ENCODE peak calls at places on chromosomes 5 and 9, in five cellular contexts. V is right atrium auricular region, Z is psoas muscle, E is H9, S is suprapubic skin. B is an unnamed sample.
A peak's percentile ranks its signal among the peaks of the same experiment; 100 is the strongest.

GRCh38 chr9:126692041-126692758 is 78.5 kb downstream of the LMX1B start:
- DNase-seq in V (no peak), Z (peak; percentile 43), E (peak; percentile 25), S (no peak), B (no peak)

GRCh38 chr5:111774525-111774924 is 17.5 kb upstream of the NREP start:
- DNase-seq in V (no peak), Z (peak; percentile 51), E (peak; percentile 45), S (no peak), B (no peak)

GRCh38 chr9:128208386-128208785 is 5.2 kb downstream of the DNM1 start:
- DNase-seq in V (no peak), Z (no peak), E (no peak), S (no peak), B (no peak)

GRCh38 chr9:109198736-109199384 is 31.8 kb upstream of the FRRS1L start:
- DNase-seq in V (no peak), Z (no peak), E (no peak), S (no peak), B (no peak)

GRCh38 chr9:113807173-113808061 is 68.7 kb upstream of the ZNF618 start:
- DNase-seq in V (peak; percentile 62), Z (no peak), E (peak; percentile 71), S (no peak), B (peak; percentile 82)

GRCh38 chr9:86706391-86706790 is 240.9 kb downstream of the GAS1 start:
- DNase-seq in V (no peak), Z (no peak), E (no peak), S (no peak), B (no peak)

GRCh38 chr5:93192107-93192506 is 388.9 kb downstream of the NR2F1-AS1 start:
- DNase-seq in V (no peak), Z (no peak), E (no peak), S (no peak), B (no peak)

GRCh38 chr9:107154291-107154690 is 128.8 kb upstream of the RAD23B start:
- DNase-seq in V (no peak), Z (no peak), E (no peak), S (no peak), B (no peak)

GRCh38 chr9:98146101-98146991 is 27.3 kb upstream of the TRIM14 start:
- DNase-seq in V (no peak), Z (no peak), E (no peak), S (peak; percentile 85), B (no peak)

GRCh38 chr5:79235222-79235577 is 731 bp upstream of the JMY start:
- DNase-seq in V (no peak), Z (no peak), E (no peak), S (no peak), B (no peak)

GRCh38 chr9:127989094-127989493 is 8.3 kb upstream of the EEIG1 start:
- DNase-seq in V (no peak), Z (no peak), E (no peak), S (no peak), B (no peak)

GRCh38 chr9:69034071-69034470 is 1.5 kb upstream of the FXN start:
- DNase-seq in V (no peak), Z (no peak), E (no peak), S (no peak), B (no peak)

GRCh38 chr5:172485511-172486202 is 31.3 kb upstream of the SH3PXD2B start:
- DNase-seq in V (no peak), Z (no peak), E (no peak), S (no peak), B (no peak)

GRCh38 chr5:74167206-74167929 is 473.2 kb downstream of the ENC1 start:
- DNase-seq in V (no peak), Z (no peak), E (no peak), S (no peak), B (no peak)

GRCh38 chr9:21252727-21253547 is 13.1 kb upstream of the IFNA14 start:
- DNase-seq in V (no peak), Z (peak; percentile 59), E (no peak), S (no peak), B (no peak)

GRCh38 chr5:134100283-134101011 is 14.0 kb upstream of the TCF7 start:
- DNase-seq in V (peak; percentile 68), Z (peak; percentile 41), E (peak; percentile 72), S (no peak), B (no peak)

GRCh38 chr9:6488395-6488794 is 75.4 kb downstream of the UHRF2 start:
- DNase-seq in V (no peak), Z (no peak), E (peak; percentile 38), S (no peak), B (no peak)
- TF ChIP-seq CTCF in V (no peak), Z (no peak), E (peak; percentile 47), S (no peak), B (no peak)

DNA sequence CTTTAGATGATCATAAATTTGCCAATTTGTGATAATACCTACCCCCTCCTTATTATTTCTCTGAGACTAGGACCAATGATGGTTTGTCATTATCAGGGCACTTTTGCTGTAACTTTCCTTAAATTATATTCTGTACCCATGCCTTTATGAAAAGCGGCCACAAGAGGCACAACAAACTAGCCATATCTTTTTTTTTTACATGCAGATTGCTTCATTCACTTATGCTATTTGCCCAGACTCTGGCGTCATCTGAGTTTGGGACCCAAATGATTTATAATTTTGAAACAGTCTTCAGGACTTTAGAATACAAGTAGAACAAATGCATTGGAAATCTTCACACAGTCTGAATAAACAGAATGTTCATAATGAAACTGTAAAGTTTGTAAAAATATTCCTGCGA is 408.1 kb downstream of the MAT2B start:
- DNase-seq in V (no peak), Z (no peak), E (no peak), S (no peak), B (no peak)
- TF ChIP-seq CTCF in V (no peak), Z (no peak), E (peak; percentile 23), S (no peak), B (no peak)

GRCh38 chr9:83538172-83538889 is at the start of gene FRMD3:
- DNase-seq in V (peak; percentile 73), Z (peak; percentile 91), E (peak; percentile 85), S (peak; percentile 82), B (peak; percentile 88)

GRCh38 chr9:83538890-83539238 is 663 bp upstream of the FRMD3 start:
- DNase-seq in V (no peak), Z (no peak), E (no peak), S (no peak), B (no peak)

DNA sequence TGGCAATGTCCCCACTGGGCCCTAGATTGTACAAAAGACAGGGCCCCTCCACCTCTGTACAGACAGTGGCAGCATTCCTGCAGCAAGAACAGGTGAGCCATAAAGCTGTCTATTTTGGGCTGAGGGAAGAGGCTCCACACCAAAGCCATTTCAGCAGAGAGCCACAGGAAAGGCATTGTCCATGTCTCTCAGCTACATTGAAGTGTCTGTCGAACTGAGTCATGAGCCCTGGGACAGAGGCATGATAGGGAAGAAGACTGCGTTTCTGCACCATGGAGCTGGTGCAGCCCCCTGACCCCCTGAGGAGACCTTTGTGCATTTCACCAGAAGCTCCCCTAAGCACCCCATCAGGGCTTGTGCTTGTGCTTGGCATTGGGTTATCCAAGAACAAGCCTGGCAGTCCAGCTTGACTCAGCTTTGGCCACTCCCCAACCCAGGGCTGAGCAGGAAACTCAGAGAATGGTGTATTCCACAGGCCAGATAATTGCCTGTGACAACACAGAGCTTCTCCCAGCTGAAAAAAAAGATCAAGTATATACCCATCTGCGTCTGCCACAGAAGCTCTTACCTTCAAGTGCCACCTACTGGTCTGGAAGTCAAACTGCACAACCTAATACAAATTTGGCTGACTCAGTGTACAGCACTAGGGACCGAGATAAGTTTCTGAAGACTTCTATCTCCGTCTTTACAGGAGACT is 5.9 kb upstream of the FRMD3 start:
- DNase-seq in V (peak; percentile 61), Z (peak; percentile 58), E (peak; percentile 52), S (no peak), B (no peak)
- TF ChIP-seq CTCF in V (peak; percentile 58), Z (peak; percentile 65), E (peak; percentile 75), S (peak; percentile 52), B (peak; percentile 52)

GRCh38 chr5:112917453-112918005 is 4.5 kb downstream of the REEP5 start:
- DNase-seq in V (no peak), Z (no peak), E (peak; percentile 58), S (no peak), B (no peak)
- TF ChIP-seq CTCF in V (no peak), Z (no peak), E (peak; percentile 67), S (no peak), B (peak; percentile 21)

B was measured in osteocyte.